ENCODE peak calls at places on chromosomes 3 and 15, in eight cellular contexts. U, F, S, G, W, N, D and Z are unnamed samples.
A peak's percentile ranks its signal among the peaks of the same experiment; 100 is the strongest.

GRCh38 chr3:15404767-15405166 is 22.6 kb downstream of the METTL6 start:
- DNase-seq in U (no peak), F (no peak), S (no peak), G (no peak), W (no peak), N (no peak), D (no peak), Z (no peak)

GRCh38 chr15:101288905-101289513 is 6.0 kb downstream of the SNRPA1 start:
- DNase-seq in U (peak; percentile 70), F (peak; percentile 24), S (no peak), G (no peak), W (no peak), N (no peak), D (no peak), Z (no peak)

GRCh38 chr15:66603301-66604179 is 37.7 kb upstream of the LCTL start:
- DNase-seq in U (peak; percentile 69), F (peak; percentile 50), S (peak; percentile 79), G (peak; percentile 50), W (peak; percentile 61), N (no peak), D (no peak), Z (no peak)

GRCh38 chr3:45034612-45035252 is 8.6 kb downstream of the CLEC3B start:
- DNase-seq in U (peak; percentile 24), F (no peak), S (peak; percentile 88), G (no peak), W (no peak), N (no peak), D (no peak), Z (no peak)

GRCh38 chr15:47673343-47673761 is 44.0 kb upstream of the SEMA6D start:
- DNase-seq in U (no peak), F (no peak), S (no peak), G (no peak), W (no peak), N (no peak), D (no peak), Z (no peak)

GRCh38 chr3:100042144-100042543 is 72.2 kb downstream of the FILIP1L start:
- DNase-seq in U (peak; percentile 93), F (no peak), S (no peak), G (no peak), W (no peak), N (peak; percentile 91), D (no peak), Z (peak; percentile 81)

GRCh38 chr15:78224024-78224413 is 10.3 kb downstream of the ACSBG1 start:
- DNase-seq in U (no peak), F (no peak), S (no peak), G (no peak), W (no peak), N (no peak), D (no peak), Z (no peak)

GRCh38 chr3:37943631-37944242 is 46.8 kb upstream of the VILL start:
- DNase-seq in U (no peak), F (no peak), S (no peak), G (no peak), W (no peak), N (no peak), D (no peak), Z (no peak)

GRCh38 chr3:45940004-45940780 is 3.1 kb upstream of the CXCR6 start:
- DNase-seq in U (no peak), F (no peak), S (no peak), G (no peak), W (no peak), N (no peak), D (no peak), Z (no peak)

GRCh38 chr3:36124118-36124796 is 256.0 kb upstream of the STAC start:
- DNase-seq in U (peak; percentile 59), F (no peak), S (no peak), G (no peak), W (peak; percentile 22), N (peak; percentile 3), D (peak; percentile 23), Z (peak; percentile 6)

GRCh38 chr3:184259878-184260570 is 1.3 kb downstream of the CAMK2N2 start:
- DNase-seq in U (peak; percentile 61), F (peak; percentile 26), S (no peak), G (no peak), W (peak; percentile 51), N (no peak), D (no peak), Z (no peak)

GRCh38 chr3:186432944-186433732 is 71.1 kb upstream of the DGKG start:
- DNase-seq in U (no peak), F (no peak), S (no peak), G (no peak), W (no peak), N (no peak), D (no peak), Z (no peak)

GRCh38 chr15:27656296-27656987 is 442.7 kb downstream of the OCA2 start:
- DNase-seq in U (no peak), F (no peak), S (no peak), G (no peak), W (no peak), N (no peak), D (no peak), Z (no peak)

GRCh38 chr3:108088697-108089096 is 2.1 kb downstream of the CD47 start:
- DNase-seq in U (peak; percentile 54), F (peak; percentile 17), S (no peak), G (no peak), W (no peak), N (no peak), D (no peak), Z (no peak)

GRCh38 chr3:124292329-124292728 is 300.4 kb upstream of the ROPN1 start:
- DNase-seq in U (no peak), F (no peak), S (no peak), G (no peak), W (no peak), N (no peak), D (no peak), Z (no peak)

GRCh38 chr3:184952671-184953070 is 140.7 kb downstream of the VPS8 start:
- DNase-seq in U (peak; percentile 2), F (no peak), S (no peak), G (no peak), W (no peak), N (no peak), D (peak; percentile 7), Z (peak; percentile 5)

GRCh38 chr3:119542168-119542767 is 17.1 kb downstream of the CD80 start:
- DNase-seq in U (no peak), F (no peak), S (no peak), G (no peak), W (no peak), N (no peak), D (no peak), Z (no peak)

GRCh38 chr15:85555875-85556617 is 175.6 kb downstream of the AKAP13 start:
- DNase-seq in U (no peak), F (no peak), S (no peak), G (no peak), W (no peak), N (no peak), D (no peak), Z (no peak)

GRCh38 chr3:15685927-15686326 is 84.4 kb downstream of the BTD start:
- DNase-seq in U (no peak), F (no peak), S (no peak), G (no peak), W (no peak), N (no peak), D (no peak), Z (no peak)

GRCh38 chr3:105284876-105285275 is 81.8 kb upstream of the ALCAM start:
- DNase-seq in U (peak; percentile 78), F (no peak), S (no peak), G (no peak), W (no peak), N (no peak), D (no peak), Z (no peak)

GRCh38 chr3:13161021-13161759 is 88.0 kb upstream of the IQSEC1 start:
- DNase-seq in U (peak; percentile 29), F (no peak), S (no peak), G (no peak), W (no peak), N (no peak), D (no peak), Z (no peak)

GRCh38 chr3:177981576-177981975 is 554.7 kb upstream of the KCNMB2 start:
- DNase-seq in U (no peak), F (no peak), S (no peak), G (no peak), W (no peak), N (no peak), D (no peak), Z (no peak)

GRCh38 chr3:13349823-13350222 is 70.3 kb downstream of the NUP210 start:
- DNase-seq in U (no peak), F (no peak), S (no peak), G (no peak), W (no peak), N (no peak), D (no peak), Z (no peak)

GRCh38 chr15:92800013-92800412 is 100.1 kb upstream of the CHD2 start:
- DNase-seq in U (no peak), F (no peak), S (no peak), G (no peak), W (no peak), N (no peak), D (no peak), Z (no peak)